ENCODE peak calls at places on chromosomes 12 and 14, in ten cellular contexts. K, G, B, H, M, X, W, P, A and T are unnamed samples.

GRCh38 chr12:113348849-113349536 is 9.4 kb upstream of the PLBD2 start:
- DNase-seq in K (no peak), G (no peak), B (no peak), H (no peak), M (no peak), X (no peak), W (no peak), P (no peak), A (no peak), T (no peak)

GRCh38 chr12:3222935-3223334 is 145.8 kb downstream of the TSPAN9 start:
- DNase-seq in K (no peak), G (no peak), B (no peak), H (no peak), M (no peak), X (no peak), W (no peak), P (no peak), A (no peak), T (no peak)

GRCh38 chr12:94149781-94150482 is 1.6 kb downstream of the PLXNC1 start:
- DNase-seq in K (peak), G (peak), B (no peak), H (no peak), M (peak), X (no peak), W (no peak), P (no peak), A (peak), T (no peak)

GRCh38 chr14:104516906-104517305 is 62.7 kb upstream of the C14orf180 start:
- DNase-seq in K (no peak), G (no peak), B (no peak), H (no peak), M (no peak), X (no peak), W (no peak), P (no peak), A (no peak), T (no peak)

GRCh38 chr12:56839489-56840442 is 76.6 kb downstream of the HSD17B6 start:
- DNase-seq in K (peak), G (peak), B (no peak), H (no peak), M (peak), X (no peak), W (no peak), P (peak), A (no peak), T (no peak)

GRCh38 chr14:64060648-64061096 is 207.9 kb downstream of the SYNE2 start:
- DNase-seq in K (peak), G (peak), B (no peak), H (no peak), M (no peak), X (no peak), W (no peak), P (peak), A (no peak), T (no peak)

GRCh38 chr12:121159467-121160307 is 27.0 kb downstream of the P2RX7 start:
- DNase-seq in K (no peak), G (no peak), B (no peak), H (no peak), M (no peak), X (no peak), W (no peak), P (no peak), A (no peak), T (no peak)

GRCh38 chr14:81336009-81336408 is 64.1 kb downstream of the STON2 start:
- DNase-seq in K (no peak), G (no peak), B (no peak), H (no peak), M (no peak), X (no peak), W (no peak), P (no peak), A (no peak), T (no peak)

GRCh38 chr12:6355491-6356373 is 13.9 kb upstream of the TNFRSF1A start:
- DNase-seq in K (no peak), G (no peak), B (no peak), H (no peak), M (no peak), X (no peak), W (no peak), P (no peak), A (no peak), T (no peak)

GRCh38 chr12:92109613-92110012 is 36.0 kb downstream of the BTG1 start:
- DNase-seq in K (no peak), G (no peak), B (no peak), H (no peak), M (no peak), X (no peak), W (no peak), P (no peak), A (no peak), T (no peak)

GRCh38 chr14:76196980-76197379 is 45.3 kb downstream of the GPATCH2L start:
- DNase-seq in K (no peak), G (no peak), B (no peak), H (no peak), M (no peak), X (no peak), W (no peak), P (no peak), A (no peak), T (no peak)

GRCh38 chr12:5073838-5074237 is 30.2 kb downstream of the KCNA5 start:
- DNase-seq in K (peak), G (peak), B (no peak), H (no peak), M (no peak), X (no peak), W (no peak), P (no peak), A (no peak), T (no peak)

GRCh38 chr14:23123419-23123818 is 4.4 kb upstream of the CEBPE start:
- DNase-seq in K (no peak), G (no peak), B (peak), H (no peak), M (peak), X (no peak), W (no peak), P (peak), A (peak), T (no peak)

GRCh38 chr12:23098110-23099049 is 473.4 kb downstream of the ETNK1 start:
- DNase-seq in K (no peak), G (no peak), B (no peak), H (no peak), M (no peak), X (no peak), W (no peak), P (no peak), A (no peak), T (no peak)

GRCh38 chr12:1643056-1643455 is 14.0 kb downstream of the WNT5B start:
- DNase-seq in K (no peak), G (no peak), B (no peak), H (no peak), M (no peak), X (no peak), W (no peak), P (no peak), A (no peak), T (no peak)

GRCh38 chr14:32941668-32942065 is 3.0 kb downstream of the NPAS3 start:
- DNase-seq in K (no peak), G (no peak), B (no peak), H (no peak), M (no peak), X (no peak), W (no peak), P (no peak), A (no peak), T (no peak)

GRCh38 chr12:51897181-51897580 is 9.3 kb downstream of the ANKRD33 start:
- DNase-seq in K (peak), G (no peak), B (no peak), H (no peak), M (peak), X (no peak), W (no peak), P (no peak), A (no peak), T (no peak)

DNA sequence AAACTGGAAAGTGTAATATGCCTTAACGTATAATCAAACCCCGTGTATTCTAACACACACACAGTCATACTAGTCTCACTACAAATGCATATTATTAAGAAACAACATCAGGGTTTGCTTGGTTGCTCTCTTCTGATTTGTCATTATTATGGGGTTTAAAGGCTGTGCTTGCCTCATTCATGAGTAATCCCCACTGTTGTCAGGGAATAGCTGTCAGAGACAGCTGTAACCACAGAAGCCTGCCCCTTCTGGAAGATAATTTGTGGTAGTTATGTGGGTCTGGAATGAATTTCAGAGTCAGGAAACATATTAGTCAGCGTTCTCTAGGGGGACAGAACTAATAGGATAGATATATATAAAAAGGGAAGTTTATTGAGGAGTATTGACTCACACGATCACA is 456.9 kb upstream of the TMEM132C start:
- DNase-seq in K (peak), G (peak), B (no peak), H (peak), M (no peak), X (no peak), W (peak), P (no peak), A (no peak), T (no peak)
- TF ChIP-seq CTCF in K (no peak), G (peak), B (no peak), H (peak), M (no peak), X (no peak), W (no peak), P (no peak), A (no peak), T (no peak)

DNA sequence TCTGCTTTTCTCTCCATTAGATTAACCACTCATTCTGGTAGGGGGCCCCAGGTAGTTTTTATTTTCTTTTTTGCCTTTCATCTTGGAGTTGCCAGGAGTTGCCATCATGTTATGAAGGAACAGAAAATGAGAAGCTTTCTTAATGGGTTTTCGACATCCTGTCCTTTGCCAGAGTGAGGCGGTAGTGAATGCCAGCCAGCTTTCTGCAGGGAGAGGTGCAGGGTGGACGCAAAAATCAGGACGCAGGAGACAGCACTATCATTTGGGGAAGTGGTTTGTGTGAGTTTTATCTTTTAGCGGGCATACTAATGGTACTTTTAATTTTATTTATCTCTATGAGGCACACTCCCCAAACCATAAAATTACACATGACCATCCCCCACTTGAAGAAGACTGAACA is 1.7 kb downstream of the RASSF8 start:
- DNase-seq in K (peak), G (peak), B (no peak), H (no peak), M (no peak), X (no peak), W (no peak), P (no peak), A (no peak), T (no peak)
- TF ChIP-seq CTCF in K (peak), G (peak), B (no peak), H (peak), M (no peak), X (no peak), W (peak), P (no peak), A (no peak), T (no peak)

GRCh38 chr12:69985656-69986055 is 160.6 kb downstream of the MYRFL start:
- DNase-seq in K (no peak), G (peak), B (no peak), H (no peak), M (no peak), X (no peak), W (no peak), P (peak), A (no peak), T (no peak)
- TF ChIP-seq CTCF in K (peak), G (peak), B (no peak), H (peak), M (no peak), X (no peak), W (no peak), P (peak), A (peak), T (no peak)

DNA sequence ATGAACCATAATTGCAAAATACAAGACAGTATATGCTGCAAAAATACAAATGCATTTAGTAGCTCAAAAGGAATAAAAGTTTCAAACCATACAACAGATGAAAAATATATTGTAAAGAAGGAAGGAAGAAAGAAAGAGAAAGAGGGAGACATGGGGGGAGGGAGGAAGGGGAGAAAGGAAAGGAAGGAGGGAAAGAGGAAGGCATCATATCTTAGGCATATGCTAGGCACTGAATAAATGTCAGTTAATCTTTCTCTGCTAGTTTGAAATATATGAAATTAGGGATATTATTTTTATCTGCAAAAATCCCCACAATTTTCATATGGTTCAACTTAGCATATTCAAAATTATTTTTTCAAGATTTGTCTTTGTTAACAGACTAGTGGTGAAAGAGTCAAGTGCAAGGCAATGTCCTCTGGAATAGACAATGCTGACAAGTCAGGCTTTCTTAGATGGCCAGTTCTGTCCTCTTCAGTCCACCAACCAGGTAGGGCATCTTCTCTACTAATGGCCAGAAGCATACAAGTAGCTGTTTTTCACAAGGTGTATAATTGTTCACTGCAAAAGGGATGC is 506.4 kb downstream of the PRKD1 start:
- DNase-seq in K (no peak), G (no peak), B (no peak), H (no peak), M (no peak), X (no peak), W (no peak), P (no peak), A (no peak), T (no peak)
- TF ChIP-seq CTCF in K (no peak), G (peak), B (no peak), H (no peak), M (no peak), X (no peak), W (no peak), P (no peak), A (no peak), T (no peak)

GRCh38 chr12:82627799-82628198 is 58.9 kb upstream of the TMTC2 start:
- DNase-seq in K (peak), G (peak), B (no peak), H (peak), M (no peak), X (no peak), W (no peak), P (no peak), A (no peak), T (no peak)
- TF ChIP-seq CTCF in K (peak), G (peak), B (no peak), H (peak), M (peak), X (no peak), W (peak), P (no peak), A (no peak), T (no peak)

GRCh38 chr12:76307083-76307482 is 41.1 kb downstream of the BBS10 start:
- DNase-seq in K (no peak), G (no peak), B (no peak), H (no peak), M (no peak), X (no peak), W (no peak), P (no peak), A (no peak), T (no peak)
- TF ChIP-seq CTCF in K (no peak), G (no peak), B (no peak), H (no peak), M (no peak), X (no peak), W (no peak), P (no peak), A (no peak), T (no peak)

DNA sequence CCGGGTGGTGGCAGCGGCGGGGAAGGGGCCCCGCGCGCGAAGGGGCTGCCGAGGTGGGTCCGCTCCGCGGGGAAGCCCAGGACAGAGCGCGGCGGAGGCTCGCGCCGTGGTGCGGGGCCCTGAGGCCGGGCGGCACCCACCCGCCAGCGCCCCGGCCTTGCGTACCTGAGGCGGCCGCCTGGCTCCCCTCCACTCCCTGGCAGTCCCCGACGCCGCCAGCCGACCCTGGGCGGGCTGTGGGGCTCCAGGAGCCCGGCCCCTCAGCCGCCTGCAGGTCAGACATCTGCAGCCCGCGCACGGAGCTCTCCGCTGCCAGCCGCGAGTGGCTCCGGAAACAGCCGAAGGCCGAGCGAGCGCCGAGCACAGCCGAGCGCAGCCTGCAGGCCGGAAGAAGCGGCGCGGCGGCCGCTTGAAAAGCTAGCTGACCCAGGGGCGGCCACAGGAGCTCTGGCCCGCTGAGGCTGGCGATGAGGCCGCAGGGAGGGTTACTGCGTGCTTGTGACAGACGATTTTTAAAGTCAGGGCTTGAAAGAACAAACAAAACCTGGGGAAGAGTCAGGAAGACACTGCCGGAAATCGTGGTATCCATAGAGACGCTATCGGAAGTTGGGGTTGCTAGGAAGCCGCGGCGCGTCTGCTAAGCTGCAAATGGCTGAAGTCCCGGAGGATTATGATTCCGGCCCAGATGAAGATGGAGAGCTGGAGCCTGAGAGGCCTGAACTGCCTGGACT is at the start of the genes SAMD15 and TMED8:
- DNase-seq in K (peak), G (peak), B (peak), H (peak), M (peak), X (peak), W (peak), P (peak), A (peak), T (peak)
- TF ChIP-seq CTCF in K (peak), G (peak), B (peak), H (no peak), M (peak), X (no peak), W (peak), P (peak), A (peak), T (no peak)